ENCODE peak calls at places on chromosome 6, in seven cellular contexts. One of them, this sample, is unnamed.

GRCh38 chr6:42392871-42393270 is 58.9 kb downstream of the TRERF1 start:
- DNase-seq in HepG2: no peak
- DNase-seq in endothelial cell of umbilical vein: no peak
- DNase-seq in ovary: no peak
- DNase-seq in cardiac muscle cell: no peak
- DNase-seq in right atrium auricular region: no peak
- DNase-seq in upper lobe of right lung: no peak
- DNase-seq in this sample: no peak

GRCh38 chr6:119661628-119662027 is 312.1 kb upstream of the MAN1A1 start:
- DNase-seq in cardiac muscle cell: no peak
- DNase-seq in endothelial cell of umbilical vein: no peak
- DNase-seq in ovary: no peak
- DNase-seq in right atrium auricular region: no peak
- DNase-seq in HepG2: no peak
- DNase-seq in upper lobe of right lung: no peak
- DNase-seq in this sample: no peak

GRCh38 chr6:4858194-4859028 is 82.2 kb downstream of the CDYL start:
- DNase-seq in ovary: no peak
- DNase-seq in cardiac muscle cell: no peak
- DNase-seq in endothelial cell of umbilical vein: no peak
- DNase-seq in HepG2: no peak
- DNase-seq in upper lobe of right lung: no peak
- DNase-seq in right atrium auricular region: no peak
- DNase-seq in this sample: no peak

GRCh38 chr6:20572940-20573339 is 38.7 kb downstream of the CDKAL1 start:
- DNase-seq in upper lobe of right lung: no peak
- DNase-seq in ovary: no peak
- DNase-seq in endothelial cell of umbilical vein: peak
- DNase-seq in right atrium auricular region: no peak
- DNase-seq in HepG2: peak
- DNase-seq in cardiac muscle cell: no peak
- DNase-seq in this sample: no peak

GRCh38 chr6:107110200-107110599 is 5.1 kb downstream of the BEND3 start:
- DNase-seq in ovary: no peak
- DNase-seq in right atrium auricular region: no peak
- DNase-seq in HepG2: no peak
- DNase-seq in upper lobe of right lung: no peak
- DNase-seq in cardiac muscle cell: no peak
- DNase-seq in endothelial cell of umbilical vein: no peak
- DNase-seq in this sample: no peak

GRCh38 chr6:84575264-84575663 is 189.1 kb downstream of the TBX18 start:
- DNase-seq in upper lobe of right lung: no peak
- DNase-seq in right atrium auricular region: no peak
- DNase-seq in cardiac muscle cell: no peak
- DNase-seq in HepG2: no peak
- DNase-seq in ovary: no peak
- DNase-seq in endothelial cell of umbilical vein: peak
- DNase-seq in this sample: peak

GRCh38 chr6:135935951-135936601 is 84.6 kb downstream of the PDE7B start:
- DNase-seq in cardiac muscle cell: no peak
- DNase-seq in endothelial cell of umbilical vein: no peak
- DNase-seq in ovary: no peak
- DNase-seq in right atrium auricular region: no peak
- DNase-seq in upper lobe of right lung: no peak
- DNase-seq in HepG2: no peak
- DNase-seq in this sample: peak

GRCh38 chr6:54291738-54292137 is 16.5 kb upstream of the TINAG start:
- DNase-seq in HepG2: no peak
- DNase-seq in right atrium auricular region: no peak
- DNase-seq in cardiac muscle cell: no peak
- DNase-seq in ovary: no peak
- DNase-seq in endothelial cell of umbilical vein: peak
- DNase-seq in upper lobe of right lung: no peak
- DNase-seq in this sample: peak

GRCh38 chr6:41049548-41049947 is 3.5 kb upstream of the APOBEC2 start:
- DNase-seq in endothelial cell of umbilical vein: no peak
- DNase-seq in HepG2: no peak
- DNase-seq in cardiac muscle cell: peak
- DNase-seq in right atrium auricular region: no peak
- DNase-seq in ovary: no peak
- DNase-seq in upper lobe of right lung: no peak
- DNase-seq in this sample: no peak

GRCh38 chr6:24719125-24719931 is at the start of gene C6orf62:
- DNase-seq in ovary: peak
- DNase-seq in endothelial cell of umbilical vein: peak
- DNase-seq in right atrium auricular region: no peak
- DNase-seq in cardiac muscle cell: peak
- DNase-seq in HepG2: no peak
- DNase-seq in upper lobe of right lung: no peak
- DNase-seq in this sample: peak

GRCh38 chr6:166725571-166725970 is 98.5 kb upstream of the RPS6KA2 start:
- DNase-seq in upper lobe of right lung: no peak
- DNase-seq in ovary: no peak
- DNase-seq in right atrium auricular region: peak
- DNase-seq in cardiac muscle cell: no peak
- DNase-seq in HepG2: no peak
- DNase-seq in endothelial cell of umbilical vein: no peak
- DNase-seq in this sample: no peak

GRCh38 chr6:69181964-69182363 is 546.9 kb downstream of the ADGRB3 start:
- DNase-seq in upper lobe of right lung: no peak
- DNase-seq in right atrium auricular region: no peak
- DNase-seq in ovary: no peak
- DNase-seq in cardiac muscle cell: no peak
- DNase-seq in HepG2: no peak
- DNase-seq in endothelial cell of umbilical vein: no peak
- DNase-seq in this sample: no peak

GRCh38 chr6:41780623-41781301 is at the start of gene PRICKLE4:
- DNase-seq in endothelial cell of umbilical vein: peak
- DNase-seq in HepG2: no peak
- DNase-seq in cardiac muscle cell: peak
- DNase-seq in right atrium auricular region: peak
- DNase-seq in ovary: peak
- DNase-seq in upper lobe of right lung: peak
- DNase-seq in this sample: peak

GRCh38 chr6:42315991-42316378 is 98.3 kb upstream of the MRPS10 start:
- DNase-seq in endothelial cell of umbilical vein: peak
- DNase-seq in upper lobe of right lung: no peak
- DNase-seq in HepG2: peak
- DNase-seq in cardiac muscle cell: no peak
- DNase-seq in ovary: no peak
- DNase-seq in right atrium auricular region: no peak
- DNase-seq in this sample: peak

GRCh38 chr6:156191895-156192294 is 585.3 kb upstream of the ARID1B start:
- DNase-seq in HepG2: no peak
- DNase-seq in endothelial cell of umbilical vein: no peak
- DNase-seq in ovary: no peak
- DNase-seq in cardiac muscle cell: no peak
- DNase-seq in right atrium auricular region: no peak
- DNase-seq in upper lobe of right lung: no peak
- DNase-seq in this sample: no peak

GRCh38 chr6:126002755-126003390 is 16.5 kb downstream of the TRMT11 start:
- DNase-seq in cardiac muscle cell: no peak
- DNase-seq in endothelial cell of umbilical vein: no peak
- DNase-seq in HepG2: no peak
- DNase-seq in right atrium auricular region: no peak
- DNase-seq in upper lobe of right lung: no peak
- DNase-seq in ovary: no peak
- DNase-seq in this sample: no peak

GRCh38 chr6:5567352-5567751 is 306.0 kb downstream of the FARS2 start:
- DNase-seq in upper lobe of right lung: no peak
- DNase-seq in right atrium auricular region: no peak
- DNase-seq in ovary: no peak
- DNase-seq in endothelial cell of umbilical vein: no peak
- DNase-seq in HepG2: no peak
- DNase-seq in cardiac muscle cell: no peak
- DNase-seq in this sample: no peak

GRCh38 chr6:7731289-7731688 is 5.4 kb downstream of the BMP6 start:
- DNase-seq in right atrium auricular region: no peak
- DNase-seq in ovary: no peak
- DNase-seq in upper lobe of right lung: no peak
- DNase-seq in HepG2: no peak
- DNase-seq in cardiac muscle cell: no peak
- DNase-seq in endothelial cell of umbilical vein: peak
- DNase-seq in this sample: no peak

GRCh38 chr6:9851541-9852380 is 563.1 kb downstream of the TFAP2A start:
- DNase-seq in HepG2: no peak
- DNase-seq in upper lobe of right lung: no peak
- DNase-seq in ovary: no peak
- DNase-seq in endothelial cell of umbilical vein: no peak
- DNase-seq in right atrium auricular region: no peak
- DNase-seq in cardiac muscle cell: no peak
- DNase-seq in this sample: peak

GRCh38 chr6:45448417-45449389 is 71.0 kb upstream of the SUPT3H start:
- DNase-seq in HepG2: no peak
- DNase-seq in right atrium auricular region: no peak
- DNase-seq in upper lobe of right lung: no peak
- DNase-seq in cardiac muscle cell: no peak
- DNase-seq in endothelial cell of umbilical vein: no peak
- DNase-seq in ovary: no peak
- DNase-seq in this sample: no peak

GRCh38 chr6:2900821-2901644 is 2.1 kb downstream of the SERPINB9 start:
- DNase-seq in ovary: no peak
- DNase-seq in cardiac muscle cell: no peak
- DNase-seq in right atrium auricular region: no peak
- DNase-seq in endothelial cell of umbilical vein: peak
- DNase-seq in upper lobe of right lung: no peak
- DNase-seq in HepG2: no peak
- DNase-seq in this sample: no peak

GRCh38 chr6:9335470-9335869 is 900.1 kb upstream of the SLC35B3 start:
- DNase-seq in right atrium auricular region: no peak
- DNase-seq in upper lobe of right lung: no peak
- DNase-seq in cardiac muscle cell: no peak
- DNase-seq in ovary: no peak
- DNase-seq in endothelial cell of umbilical vein: no peak
- DNase-seq in HepG2: no peak
- DNase-seq in this sample: no peak

GRCh38 chr6:141077355-141078333 is 1055.1 kb upstream of the GJE1 start:
- DNase-seq in cardiac muscle cell: peak
- DNase-seq in HepG2: peak
- DNase-seq in ovary: no peak
- DNase-seq in endothelial cell of umbilical vein: no peak
- DNase-seq in right atrium auricular region: no peak
- DNase-seq in upper lobe of right lung: no peak
- DNase-seq in this sample: peak
- TF ChIP-seq CTCF in cardiac muscle cell: peak
- TF ChIP-seq CTCF in HepG2: peak
- TF ChIP-seq CTCF in ovary: no peak
- TF ChIP-seq CTCF in endothelial cell of umbilical vein: peak
- TF ChIP-seq CTCF in right atrium auricular region: no peak
- TF ChIP-seq CTCF in upper lobe of right lung: no peak
- TF ChIP-seq CTCF in this sample: no peak

DNA sequence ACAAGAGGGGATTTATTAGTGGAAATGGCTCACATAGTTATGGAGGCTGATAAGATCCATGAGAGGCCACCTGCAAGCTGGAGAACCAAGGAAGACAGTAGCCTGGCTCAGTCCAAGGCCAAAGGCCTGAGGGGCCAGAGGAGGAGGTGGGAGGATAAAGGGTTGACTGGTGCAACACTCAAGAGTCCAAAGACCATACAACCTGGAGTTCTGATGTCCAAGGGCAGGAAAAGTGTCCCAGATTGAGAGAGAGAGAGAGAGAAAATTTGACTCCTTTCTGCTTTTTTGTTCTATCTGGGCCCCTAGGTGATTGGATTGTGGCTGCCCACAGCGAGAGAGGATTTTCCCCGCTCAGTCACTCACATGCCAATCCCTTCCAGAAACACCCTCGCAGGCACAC is 8.0 kb downstream of the HLA-F start:
- DNase-seq in cardiac muscle cell: no peak
- DNase-seq in HepG2: no peak
- DNase-seq in upper lobe of right lung: no peak
- DNase-seq in right atrium auricular region: no peak
- DNase-seq in endothelial cell of umbilical vein: no peak
- DNase-seq in ovary: no peak
- DNase-seq in this sample: no peak
- H3K27ac ChIP-seq in cardiac muscle cell: no peak
- H3K27ac ChIP-seq in HepG2: no peak
- H3K27ac ChIP-seq in upper lobe of right lung: no peak
- H3K27ac ChIP-seq in right atrium auricular region: no peak
- H3K27ac ChIP-seq in endothelial cell of umbilical vein: no peak
- H3K27ac ChIP-seq in ovary: no peak
- H3K27ac ChIP-seq in this sample: no peak

GRCh38 chr6:28580484-28580883 is 54.8 kb downstream of the GPX5 start:
- DNase-seq in cardiac muscle cell: no peak
- DNase-seq in upper lobe of right lung: no peak
- DNase-seq in HepG2: no peak
- DNase-seq in ovary: no peak
- DNase-seq in right atrium auricular region: no peak
- DNase-seq in endothelial cell of umbilical vein: no peak
- DNase-seq in this sample: no peak
- TF ChIP-seq CTCF in cardiac muscle cell: peak
- TF ChIP-seq CTCF in upper lobe of right lung: no peak
- TF ChIP-seq CTCF in HepG2: peak
- TF ChIP-seq CTCF in ovary: no peak
- TF ChIP-seq CTCF in right atrium auricular region: no peak
- TF ChIP-seq CTCF in endothelial cell of umbilical vein: no peak
- TF ChIP-seq CTCF in this sample: no peak

GRCh38 chr6:43636312-43636667 is 650 bp downstream of the MAD2L1BP start:
- DNase-seq in endothelial cell of umbilical vein: no peak
- DNase-seq in HepG2: no peak
- DNase-seq in ovary: no peak
- DNase-seq in cardiac muscle cell: peak
- DNase-seq in upper lobe of right lung: no peak
- DNase-seq in right atrium auricular region: no peak
- DNase-seq in this sample: no peak

GRCh38 chr6:43629505-43630300 is 639 bp upstream of the GTPBP2 start:
- DNase-seq in right atrium auricular region: peak
- DNase-seq in upper lobe of right lung: peak
- DNase-seq in endothelial cell of umbilical vein: peak
- DNase-seq in cardiac muscle cell: peak
- DNase-seq in HepG2: peak
- DNase-seq in ovary: peak
- DNase-seq in this sample: peak

GRCh38 chr6:43630980-43631619 is 2.0 kb upstream of the GTPBP2 start:
- DNase-seq in endothelial cell of umbilical vein: no peak
- DNase-seq in HepG2: no peak
- DNase-seq in cardiac muscle cell: no peak
- DNase-seq in upper lobe of right lung: no peak
- DNase-seq in ovary: no peak
- DNase-seq in right atrium auricular region: no peak
- DNase-seq in this sample: no peak

GRCh38 chr6:43635387-43636311 is at the start of gene MAD2L1BP:
- DNase-seq in upper lobe of right lung: peak
- DNase-seq in endothelial cell of umbilical vein: peak
- DNase-seq in right atrium auricular region: peak
- DNase-seq in cardiac muscle cell: peak
- DNase-seq in ovary: peak
- DNase-seq in HepG2: peak
- DNase-seq in this sample: peak

DNA sequence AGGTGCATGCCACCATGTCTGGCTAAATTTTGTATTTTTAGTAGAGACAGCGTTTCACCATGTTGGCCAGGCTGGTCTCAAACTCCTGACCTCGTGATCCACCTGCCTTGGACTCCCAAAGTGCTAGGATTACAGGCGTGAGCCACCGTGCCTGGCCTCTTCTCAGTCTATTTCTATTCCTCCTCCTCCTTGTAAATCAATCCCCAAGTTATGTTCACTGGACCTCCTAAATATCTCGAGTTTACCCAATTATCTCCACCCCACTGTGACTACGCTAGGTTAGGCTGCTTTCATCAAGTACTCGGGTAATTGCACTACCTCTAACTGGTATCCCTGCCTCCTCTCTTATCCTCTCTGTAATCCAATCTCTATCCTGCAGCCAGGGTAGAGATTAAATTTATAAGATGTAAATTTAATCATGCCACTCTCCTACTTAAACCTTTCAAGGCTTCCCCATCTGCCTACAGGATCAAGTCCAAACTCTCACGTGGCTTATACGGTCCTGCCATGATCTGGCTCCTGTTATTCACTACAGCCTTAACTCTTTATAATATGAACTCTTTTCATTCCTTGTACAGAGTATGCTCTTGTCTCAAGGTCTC is 837 bp upstream of the MAD2L1BP start:
- DNase-seq in cardiac muscle cell: no peak
- DNase-seq in right atrium auricular region: no peak
- DNase-seq in endothelial cell of umbilical vein: no peak
- DNase-seq in HepG2: no peak
- DNase-seq in ovary: no peak
- DNase-seq in upper lobe of right lung: no peak
- DNase-seq in this sample: no peak
- H3K27ac ChIP-seq in cardiac muscle cell: no peak
- H3K27ac ChIP-seq in right atrium auricular region: peak
- H3K27ac ChIP-seq in endothelial cell of umbilical vein: no peak
- H3K27ac ChIP-seq in HepG2: peak
- H3K27ac ChIP-seq in ovary: no peak
- H3K27ac ChIP-seq in upper lobe of right lung: peak
- H3K27ac ChIP-seq in this sample: peak

This sample was measured in RWPE1.